ENCODE peak calls at places on chromosomes 5 and 9, in six cellular contexts. Y is H9, E is BE2C, C is adrenal gland, Q is heart right ventricle, O is body of pancreas. M is an unnamed sample.

GRCh38 chr9:121992571-121993212 is 100.4 kb downstream of the TTLL11 start:
- DNase-seq in E (peak; percentile 56), Q (peak; percentile 67), C (peak; percentile 67), O (peak; percentile 74), Y (peak; percentile 55), M (peak; percentile 65)

GRCh38 chr5:152864447-152864846 is 459.4 kb upstream of the NMUR2 start:
- DNase-seq in O (no peak), Y (no peak), C (no peak), E (no peak), Q (no peak), M (no peak)

GRCh38 chr5:31135542-31135941 is 57.9 kb upstream of the CDH6 start:
- DNase-seq in E (no peak), C (no peak), Y (no peak), O (no peak), Q (no peak), M (no peak)

GRCh38 chr9:4193391-4193790 is 106.5 kb downstream of the GLIS3 start:
- DNase-seq in Y (no peak), E (no peak), C (no peak), O (no peak), Q (no peak), M (no peak)

GRCh38 chr5:31593676-31594075 is 45.3 kb upstream of the PDZD2 start:
- DNase-seq in C (no peak), Y (no peak), E (no peak), Q (no peak), O (no peak), M (no peak)

GRCh38 chr9:92608221-92609141 is 61.5 kb downstream of the IPPK start:
- DNase-seq in Y (no peak), E (no peak), O (no peak), C (no peak), Q (no peak), M (no peak)

GRCh38 chr5:18048449-18048848 is 414.2 kb downstream of the TAF11L14 start:
- DNase-seq in C (no peak), O (no peak), Q (no peak), Y (no peak), E (no peak), M (no peak)

GRCh38 chr9:19804431-19804830 is 15.6 kb upstream of the SLC24A2 start:
- DNase-seq in E (no peak), C (no peak), Y (no peak), O (no peak), Q (no peak), M (no peak)

GRCh38 chr5:121731377-121731776 is 120.3 kb upstream of the FTMT start:
- DNase-seq in O (no peak), E (no peak), C (no peak), Y (no peak), Q (peak; percentile 19), M (no peak)

GRCh38 chr9:134039386-134040175 is 14.3 kb downstream of the BRD3OS start:
- DNase-seq in O (no peak), C (no peak), E (no peak), Q (no peak), Y (no peak), M (no peak)

DNA sequence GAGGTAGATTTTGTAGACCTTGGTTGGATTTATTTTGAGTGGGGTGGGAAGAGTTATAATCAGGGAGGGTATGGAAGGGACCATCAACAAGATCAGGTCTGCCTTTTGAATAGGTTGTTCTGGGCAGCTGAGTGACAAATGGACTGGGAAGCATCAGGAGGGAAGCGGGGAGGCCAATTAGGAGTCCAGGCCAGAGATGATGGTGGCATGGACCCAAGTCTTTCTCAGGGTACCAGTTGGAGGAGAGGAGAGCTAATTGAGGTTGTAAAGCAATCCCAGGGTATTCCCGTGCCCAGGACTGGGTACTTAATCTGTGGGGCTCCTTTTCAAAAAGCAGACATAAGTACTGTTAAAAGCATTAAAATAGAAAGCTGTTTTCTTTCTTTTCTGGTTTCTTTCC is 88.9 kb downstream of the ARHGAP26 start:
- DNase-seq in E (no peak), C (no peak), O (no peak), Q (no peak), Y (no peak), M (no peak)
- TF ChIP-seq CTCF in E (no peak), C (no peak), O (no peak), Q (no peak), Y (no peak), M (no peak)

GRCh38 chr5:41218929-41219328 is 5.6 kb upstream of the C6 start:
- DNase-seq in C (no peak), O (no peak), Q (no peak), Y (no peak), E (no peak), M (no peak)

GRCh38 chr5:41214199-41214598 is 867 bp upstream of the C6 start:
- DNase-seq in C (no peak), Y (no peak), E (no peak), O (no peak), Q (no peak), M (no peak)

GRCh38 chr5:41212935-41213334 is 397 bp downstream of the C6 start:
- DNase-seq in C (no peak), Q (no peak), Y (no peak), E (no peak), O (no peak), M (no peak)

GRCh38 chr5:41211417-41211816 is 1.9 kb downstream of the C6 start:
- DNase-seq in E (no peak), O (no peak), Y (no peak), C (no peak), Q (no peak), M (no peak)

DNA sequence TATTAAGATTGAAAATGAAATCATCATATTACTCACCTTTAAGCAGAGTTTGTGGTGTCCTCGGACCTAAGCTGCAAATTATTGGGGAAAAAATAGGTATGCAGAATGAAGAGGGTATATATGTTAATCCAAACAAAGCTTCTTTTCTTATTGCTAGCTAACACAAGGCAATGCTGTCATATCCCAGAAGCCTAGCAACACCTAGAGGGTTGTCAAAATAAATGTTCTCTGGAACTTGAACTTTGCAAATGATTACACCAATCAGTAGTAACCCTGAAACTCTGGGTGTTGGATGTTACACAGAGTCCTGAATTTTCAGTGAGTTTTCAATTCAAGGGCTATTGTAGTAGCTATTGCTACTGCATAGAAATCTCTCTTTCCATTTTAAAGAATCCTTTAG is at the start of gene C6:
- DNase-seq in Y (no peak), Q (no peak), O (no peak), C (no peak), E (no peak), M (no peak)
- TF ChIP-seq CTCF in Y (no peak), Q (no peak), O (no peak), C (no peak), E (no peak), M (no peak)

GRCh38 chr9:124392855-124393460 is 22.3 kb downstream of the PSMB7 start:
- DNase-seq in O (no peak), Q (no peak), E (peak; percentile 68), Y (peak; percentile 46), C (peak; percentile 68), M (no peak)
- TF ChIP-seq CTCF in O (peak; percentile 39), Q (no peak), E (peak; percentile 74), Y (peak; percentile 61), C (peak; percentile 22), M (no peak)

GRCh38 chr5:9832921-9833320 is 202.8 kb upstream of the TAS2R1 start:
- DNase-seq in C (no peak), Q (no peak), O (no peak), Y (no peak), E (no peak), M (no peak)

GRCh38 chr5:9831823-9832222 is 201.7 kb upstream of the TAS2R1 start:
- DNase-seq in O (no peak), Y (no peak), C (no peak), Q (no peak), E (no peak), M (no peak)

GRCh38 chr5:9833871-9834270 is 203.7 kb upstream of the TAS2R1 start:
- DNase-seq in Q (no peak), Y (peak; percentile 58), O (no peak), E (no peak), C (no peak), M (no peak)

GRCh38 chr5:9838906-9839305 is 208.8 kb upstream of the TAS2R1 start:
- DNase-seq in Y (no peak), Q (no peak), C (no peak), O (no peak), E (no peak), M (no peak)

GRCh38 chr5:9835121-9835770 is 205.1 kb upstream of the TAS2R1 start:
- DNase-seq in Y (peak; percentile 42), O (no peak), E (no peak), C (no peak), Q (no peak), M (no peak)
- TF ChIP-seq CTCF in Y (peak; percentile 53), O (no peak), E (peak; percentile 5), C (no peak), Q (no peak), M (no peak)

DNA sequence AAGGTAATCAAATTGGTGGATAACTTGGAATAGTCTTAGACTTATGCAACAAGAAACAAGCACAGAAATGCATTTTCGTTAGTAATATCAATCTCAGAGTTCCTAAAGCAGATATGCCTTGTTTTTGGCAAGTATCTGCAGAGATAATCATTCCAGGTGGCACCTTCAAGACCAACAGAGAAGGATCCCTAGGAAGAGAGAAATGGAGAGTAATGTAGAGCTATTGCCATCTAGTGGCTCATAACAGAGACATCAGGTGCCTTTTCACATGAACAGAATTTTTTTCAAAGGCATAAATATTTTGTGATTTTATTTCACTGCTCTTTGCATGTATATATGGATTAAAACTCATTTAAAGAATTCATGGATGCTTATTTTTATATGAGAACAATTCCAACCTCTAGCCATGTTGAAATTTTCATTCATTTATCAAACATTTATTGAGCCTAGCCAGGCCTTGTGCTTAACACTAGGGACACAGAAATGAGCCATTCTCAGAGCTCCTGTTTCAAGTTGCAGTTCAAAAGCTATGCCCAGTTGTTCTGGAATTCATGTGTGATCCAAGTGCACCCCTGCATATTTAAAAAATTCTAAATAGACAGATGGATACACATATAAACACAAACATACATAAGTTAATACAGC is 117.5 kb upstream of the OR13F1 start:
- DNase-seq in E (no peak), C (no peak), Q (no peak), O (no peak), Y (no peak), M (no peak)
- TF ChIP-seq CTCF in E (peak; percentile 70), C (peak; percentile 49), Q (peak; percentile 24), O (peak; percentile 87), Y (peak; percentile 92), M (peak; percentile 36)

GRCh38 chr9:75582870-75583269 is 307.6 kb upstream of the PCSK5 start:
- DNase-seq in Q (no peak), O (no peak), E (no peak), Y (no peak), C (no peak), M (no peak)

GRCh38 chr9:75591972-75592371 is 298.5 kb upstream of the PCSK5 start:
- DNase-seq in C (no peak), E (no peak), O (no peak), Q (no peak), Y (no peak), M (no peak)

GRCh38 chr9:75593920-75594319 is 296.6 kb upstream of the PCSK5 start:
- DNase-seq in Y (no peak), C (no peak), E (no peak), O (no peak), Q (no peak), M (no peak)

GRCh38 chr9:75589497-75589896 is 301.0 kb upstream of the PCSK5 start:
- DNase-seq in E (no peak), C (no peak), O (no peak), Y (no peak), Q (no peak), M (no peak)

DNA sequence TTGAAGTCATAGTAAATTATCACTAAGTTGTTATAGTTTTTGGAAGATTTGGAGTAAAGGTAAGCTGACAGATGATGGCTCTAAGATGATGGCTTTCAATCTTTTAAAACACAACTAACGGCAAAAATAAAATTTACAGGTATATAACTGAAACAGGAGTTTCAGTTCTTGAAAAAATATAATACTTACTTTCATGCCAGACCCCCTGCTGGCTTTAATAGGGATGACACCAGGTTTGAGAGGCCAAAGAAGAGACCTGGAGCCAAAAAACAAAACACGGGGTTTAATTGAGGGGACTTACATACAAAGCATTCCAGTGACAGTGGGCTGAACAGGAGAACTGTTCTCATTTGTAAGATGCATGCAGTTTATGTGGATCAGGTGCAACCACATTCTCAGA is 301.7 kb upstream of the PCSK5 start:
- DNase-seq in C (no peak), Y (no peak), E (no peak), O (no peak), Q (no peak), M (no peak)
- TF ChIP-seq CTCF in C (no peak), Y (peak; percentile 36), E (peak; percentile 30), O (no peak), Q (no peak), M (peak; percentile 21)